ENCODE peak calls at places on chromosome 3, in seven cellular contexts. P, G, E, X, B, T and V are unnamed samples.

GRCh38 chr3:43434431-43434830 is 148.1 kb downstream of the SNRK start:
- DNase-seq in P (no peak), G (no peak), E (no peak), X (no peak), B (no peak), T (no peak), V (no peak)

GRCh38 chr3:66441124-66441523 is 59.7 kb downstream of the LRIG1 start:
- DNase-seq in P (no peak), G (no peak), E (no peak), X (no peak), B (no peak), T (no peak), V (no peak)

GRCh38 chr3:21750291-21750690 is 719 bp downstream of the ZNF385D start:
- DNase-seq in P (no peak), G (no peak), E (no peak), X (no peak), B (no peak), T (no peak), V (no peak)

GRCh38 chr3:86785381-86785780 is 205.6 kb downstream of the VGLL3 start:
- DNase-seq in P (no peak), G (no peak), E (no peak), X (no peak), B (no peak), T (no peak), V (peak)

GRCh38 chr3:16181361-16181760 is 6.9 kb downstream of the GALNT15 start:
- DNase-seq in P (no peak), G (no peak), E (no peak), X (no peak), B (no peak), T (no peak), V (no peak)

GRCh38 chr3:139654637-139655365 is 23.0 kb downstream of the NMNAT3 start:
- DNase-seq in P (no peak), G (no peak), E (no peak), X (peak), B (no peak), T (no peak), V (no peak)

GRCh38 chr3:193650585-193650984 is 57.6 kb downstream of the OPA1 start:
- DNase-seq in P (no peak), G (no peak), E (no peak), X (no peak), B (no peak), T (no peak), V (no peak)

GRCh38 chr3:129616713-129617112 is 10.2 kb upstream of the PLXND1 start:
- DNase-seq in P (no peak), G (no peak), E (no peak), X (no peak), B (no peak), T (no peak), V (no peak)

GRCh38 chr3:5267889-5268288 is 80.4 kb downstream of the EDEM1 start:
- DNase-seq in P (no peak), G (no peak), E (no peak), X (no peak), B (no peak), T (no peak), V (no peak)

GRCh38 chr3:18872466-18872865 is 275.8 kb upstream of the KCNH8 start:
- DNase-seq in P (no peak), G (no peak), E (no peak), X (no peak), B (no peak), T (no peak), V (no peak)

GRCh38 chr3:142276780-142277179 is 51.4 kb upstream of the GK5 start:
- DNase-seq in P (no peak), G (no peak), E (no peak), X (no peak), B (no peak), T (no peak), V (no peak)

GRCh38 chr3:121482651-121483050 is 63.1 kb downstream of the POLQ start:
- DNase-seq in P (no peak), G (no peak), E (no peak), X (no peak), B (no peak), T (no peak), V (no peak)

GRCh38 chr3:122679085-122679466 is 1.6 kb upstream of the PARP14 start:
- DNase-seq in P (peak), G (peak), E (no peak), X (peak), B (peak), T (peak), V (peak)

GRCh38 chr3:161171113-161171512 is 50.0 kb upstream of the NMD3 start:
- DNase-seq in P (no peak), G (no peak), E (no peak), X (no peak), B (no peak), T (no peak), V (no peak)

GRCh38 chr3:46383211-46383945 is 12.6 kb downstream of the CCR5 start:
- DNase-seq in P (no peak), G (no peak), E (no peak), X (no peak), B (no peak), T (no peak), V (no peak)

GRCh38 chr3:15465876-15466585 is 38.6 kb downstream of the EAF1 start:
- DNase-seq in P (no peak), G (no peak), E (no peak), X (no peak), B (no peak), T (no peak), V (no peak)

DNA sequence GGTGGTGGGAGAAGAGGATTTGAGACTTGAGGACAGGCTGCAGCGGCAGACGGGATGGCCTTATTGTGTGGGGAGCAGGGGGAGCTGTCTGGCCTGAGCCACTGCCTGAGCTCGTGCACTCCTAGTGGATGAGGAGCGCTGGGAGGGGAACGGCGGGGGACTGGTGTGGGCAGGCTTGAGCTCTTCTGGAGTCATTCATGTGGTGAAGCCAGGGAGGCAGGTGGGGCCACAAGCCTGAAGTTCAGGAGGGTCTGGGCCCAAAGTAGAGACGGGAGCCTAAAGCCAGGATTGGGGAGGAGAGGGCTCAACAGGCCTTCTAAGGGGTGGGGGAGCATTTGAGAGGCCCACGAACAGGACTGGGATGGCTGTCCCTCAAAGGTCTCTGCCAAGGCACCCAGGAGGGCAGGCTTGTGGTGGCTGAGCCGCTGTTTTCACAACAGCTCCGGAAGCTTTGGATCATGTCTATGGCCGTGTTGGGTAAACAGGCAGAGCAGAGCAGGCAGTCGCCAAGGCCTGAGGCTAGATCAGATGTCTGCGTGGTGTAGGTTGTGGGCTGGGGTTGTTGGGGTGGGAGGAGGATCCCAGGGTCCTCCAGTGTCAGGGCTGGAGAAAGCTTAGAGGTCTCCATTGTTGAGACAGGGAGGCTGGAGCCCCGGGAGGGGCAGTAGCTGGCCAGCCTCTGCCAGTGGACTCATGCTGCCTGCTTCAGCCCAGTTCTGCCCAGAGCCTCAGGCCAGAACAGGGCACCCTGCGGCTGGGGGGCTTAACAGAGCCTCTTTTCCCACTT is 8.2 kb downstream of the PRKCD start:
- DNase-seq in P (peak), G (no peak), E (no peak), X (peak), B (no peak), T (no peak), V (no peak)
- TF ChIP-seq JUND in P (no peak), G (no peak), E (no peak), X (no peak), B (no peak), T (no peak), V (no peak)

DNA sequence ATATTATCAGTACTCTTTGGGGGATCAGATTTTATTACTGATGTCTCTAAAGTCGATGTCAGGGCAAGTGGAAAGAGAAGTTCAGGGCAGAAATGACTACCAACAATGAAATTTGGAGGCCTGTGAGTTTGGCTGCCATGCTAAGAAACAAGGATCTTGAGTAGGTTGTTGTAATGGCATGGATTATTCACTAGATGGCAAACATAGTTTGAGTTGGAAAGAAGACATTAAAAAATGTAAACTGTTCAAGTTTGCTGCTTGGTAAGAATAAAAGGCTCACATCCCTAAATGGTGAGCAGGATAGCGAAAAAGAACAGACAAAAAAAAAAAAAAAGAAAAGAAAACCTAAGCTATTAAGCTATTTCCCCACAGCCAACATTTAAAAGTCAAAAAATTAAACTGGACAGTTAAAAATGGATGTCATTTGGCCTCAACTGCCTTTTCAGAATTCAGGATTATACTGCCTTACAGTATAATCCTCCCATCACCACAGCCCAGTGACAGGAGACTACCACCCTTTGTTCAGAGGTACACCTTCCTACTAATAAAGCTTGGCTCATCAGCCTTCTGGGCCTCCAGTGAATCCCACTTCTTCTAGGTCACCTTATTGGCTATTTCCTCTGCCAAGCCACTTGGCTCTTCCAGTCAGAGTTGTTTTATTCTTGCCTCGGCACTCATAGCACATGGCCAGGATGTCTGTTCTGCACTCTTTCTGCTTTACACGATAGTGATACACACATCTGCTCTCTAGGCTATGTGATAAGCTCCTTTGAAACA is 163.7 kb downstream of the PLD1 start:
- DNase-seq in P (peak), G (no peak), E (no peak), X (peak), B (peak), T (peak), V (peak)
- TF ChIP-seq JUND in P (no peak), G (no peak), E (no peak), X (no peak), B (no peak), T (no peak), V (no peak)

GRCh38 chr3:29410200-29410599 is 129.3 kb downstream of the RBMS3 start:
- DNase-seq in P (no peak), G (no peak), E (no peak), X (no peak), B (no peak), T (no peak), V (no peak)

GRCh38 chr3:29408676-29409075 is 127.8 kb downstream of the RBMS3 start:
- DNase-seq in P (no peak), G (no peak), E (no peak), X (no peak), B (no peak), T (no peak), V (no peak)

GRCh38 chr3:29412117-29412516 is 131.2 kb downstream of the RBMS3 start:
- DNase-seq in P (no peak), G (no peak), E (peak), X (no peak), B (no peak), T (no peak), V (no peak)

GRCh38 chr3:29409409-29409808 is 128.5 kb downstream of the RBMS3 start:
- DNase-seq in P (no peak), G (no peak), E (no peak), X (no peak), B (no peak), T (no peak), V (no peak)

DNA sequence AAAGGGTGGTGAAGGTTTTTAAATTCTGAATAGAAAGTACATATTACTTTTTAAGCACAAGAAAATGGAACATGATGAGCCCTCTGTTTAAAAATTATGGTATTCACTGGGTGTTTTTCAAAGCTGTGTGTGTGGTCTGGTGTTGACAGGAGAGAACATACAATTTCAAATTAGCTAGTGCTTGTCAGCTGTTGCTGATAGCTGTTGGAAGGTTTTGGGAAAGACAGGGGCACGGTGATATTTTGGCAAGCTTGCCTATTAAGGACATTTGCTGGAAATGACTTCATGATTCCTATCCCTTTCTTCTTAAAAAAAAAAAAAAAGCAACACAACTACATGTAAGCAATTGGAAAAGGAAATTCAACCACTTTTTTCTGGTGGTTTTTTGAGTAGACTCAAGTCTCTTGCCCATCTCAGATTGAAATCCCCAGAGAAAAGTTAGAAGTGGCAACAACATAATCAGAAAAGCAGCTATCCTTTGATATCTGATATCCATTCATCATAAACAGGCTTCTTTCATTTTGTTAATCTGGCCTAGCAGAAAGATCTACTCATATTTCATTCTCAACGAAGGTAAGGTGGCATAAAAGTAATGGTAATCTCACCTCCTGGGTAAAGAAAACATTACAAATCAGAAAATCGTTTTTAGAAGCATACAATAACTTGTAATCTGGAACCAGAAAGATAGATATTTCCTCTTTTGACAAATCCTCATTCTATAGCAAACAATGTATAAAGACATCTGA is 130.0 kb downstream of the RBMS3 start:
- DNase-seq in P (no peak), G (no peak), E (no peak), X (no peak), B (no peak), T (no peak), V (no peak)
- TF ChIP-seq JUND in P (no peak), G (no peak), E (no peak), X (no peak), B (no peak), T (no peak), V (no peak)

GRCh38 chr3:180871901-180872300 is 40.6 kb upstream of the FXR1 start:
- DNase-seq in P (no peak), G (no peak), E (no peak), X (no peak), B (no peak), T (no peak), V (no peak)
- TF ChIP-seq JUND in P (no peak), G (no peak), E (no peak), X (no peak), B (no peak), T (no peak), V (no peak)

GRCh38 chr3:48413611-48414010 is 16.3 kb downstream of the PLXNB1 start:
- DNase-seq in P (no peak), G (no peak), E (no peak), X (no peak), B (no peak), T (no peak), V (no peak)

GRCh38 chr3:48413086-48413485 is 16.8 kb downstream of the PLXNB1 start:
- DNase-seq in P (no peak), G (no peak), E (no peak), X (no peak), B (no peak), T (no peak), V (no peak)

GRCh38 chr3:48415251-48415953 is 14.5 kb downstream of the PLXNB1 start:
- DNase-seq in P (peak), G (no peak), E (no peak), X (no peak), B (no peak), T (no peak), V (no peak)

GRCh38 chr3:48416091-48416505 is 13.8 kb downstream of the PLXNB1 start:
- DNase-seq in P (no peak), G (no peak), E (no peak), X (no peak), B (no peak), T (no peak), V (no peak)

GRCh38 chr3:48414376-48415250 is 15.3 kb downstream of the PLXNB1 start:
- DNase-seq in P (no peak), G (no peak), E (no peak), X (no peak), B (no peak), T (no peak), V (no peak)
- TF ChIP-seq JUND in P (no peak), G (no peak), E (no peak), X (no peak), B (no peak), T (no peak), V (no peak)